ENCODE peak calls at places on chromosomes 4 and X, in nine cellular contexts. A is immature natural killer cell; O is amniotic epithelial cell; G is esophagus squamous epithelium; P is hippocampal formation; F is effector memory CD4-positive, alpha-beta T cell; T is spleen; X is NCI-H526 treated with DMSO at 0.1 percent for 48 hours; J is NCI-H2107. U is an unnamed sample.

GRCh38 chr4:146222313-146222712 is 8.0 kb downstream of the REELD1 start:
- DNase-seq in J (no peak), G (no peak), P (no peak), T (no peak), A (no peak), F (no peak), X (no peak), O (peak; percentile 55), U (no peak)

GRCh38 chr4:48742412-48742811 is 37.7 kb downstream of the FRYL start:
- DNase-seq in X (no peak), P (no peak), A (no peak), G (no peak), O (peak; percentile 21), T (no peak), F (no peak), J (no peak), U (no peak)

GRCh38 chr4:143559757-143560147 is 46.2 kb downstream of the SMARCA5 start:
- DNase-seq in P (no peak), F (no peak), A (peak; percentile 14), J (no peak), X (peak; percentile 10), G (no peak), O (peak; percentile 2), T (peak; percentile 82), U (no peak)

GRCh38 chr4:16213107-16213506 is 13.2 kb downstream of the TAPT1 start:
- DNase-seq in G (no peak), X (no peak), J (no peak), P (no peak), F (no peak), A (no peak), O (peak; percentile 23), T (no peak), U (no peak)

GRCh38 chr4:81214518-81215218 is 354 bp downstream of the PRKG2 start:
- DNase-seq in T (peak; percentile 66), G (no peak), F (no peak), X (no peak), A (no peak), O (no peak), P (peak; percentile 4), J (peak; percentile 2), U (peak; percentile 63)

GRCh38 chr4:1447676-1448588 is 41.7 kb upstream of the NKX1-1 start:
- DNase-seq in P (no peak), X (no peak), J (no peak), T (no peak), F (no peak), A (no peak), G (no peak), O (no peak), U (no peak)

GRCh38 chr4:106806158-106806797 is 229.8 kb downstream of the DKK2 start:
- DNase-seq in P (no peak), X (no peak), A (no peak), T (no peak), O (peak; percentile 7), J (no peak), G (no peak), F (no peak), U (no peak)

GRCh38 chrX:57266275-57266674 is 20.2 kb upstream of the FAAH2 start:
- DNase-seq in G (no peak), A (no peak), X (no peak), P (no peak), T (no peak), O (no peak), J (no peak), F (no peak), U (no peak)

GRCh38 chr4:15040916-15041463 is 38.7 kb downstream of the CPEB2 start:
- DNase-seq in A (no peak), X (no peak), T (no peak), G (no peak), P (no peak), O (peak; percentile 57), J (no peak), F (no peak), U (no peak)

GRCh38 chr4:186587416-186588018 is 32.1 kb upstream of the MTNR1A start:
- DNase-seq in A (peak; percentile 41), T (no peak), O (peak; percentile 51), F (no peak), G (no peak), X (no peak), P (peak; percentile 25), J (no peak), U (peak; percentile 50)

GRCh38 chr4:152283806-152284470 is 252.0 kb downstream of the FBXW7 start:
- DNase-seq in A (no peak), T (no peak), P (no peak), F (no peak), O (no peak), G (no peak), J (no peak), X (no peak), U (no peak)

GRCh38 chr4:6858997-6859396 is 50.6 kb upstream of the TBC1D14 start:
- DNase-seq in P (no peak), J (no peak), O (no peak), F (no peak), G (no peak), A (no peak), T (no peak), X (no peak), U (no peak)

GRCh38 chr4:107877361-107877760 is 52.6 kb downstream of the SGMS2 start:
- DNase-seq in P (no peak), F (no peak), T (no peak), A (no peak), O (no peak), G (no peak), J (no peak), X (no peak), U (no peak)

GRCh38 chrX:15221321-15221720 is 48.6 kb downstream of the ASB9 start:
- DNase-seq in G (no peak), O (no peak), J (no peak), F (no peak), P (no peak), A (no peak), T (no peak), X (no peak), U (no peak)

GRCh38 chr4:165994706-165995105 is 121.7 kb downstream of the TLL1 start:
- DNase-seq in T (no peak), G (no peak), A (no peak), P (no peak), J (no peak), O (peak; percentile 51), X (no peak), F (no peak), U (no peak)

GRCh38 chr4:150401083-150401687 is 180.8 kb upstream of the MAB21L2 start:
- DNase-seq in O (no peak), G (no peak), T (no peak), J (no peak), A (no peak), P (no peak), F (no peak), X (no peak), U (no peak)